ENCODE peak calls at places on chromosomes 16 and 17, in four cellular contexts. A is A172; G is activated naive CD8-positive, alpha-beta T cell treated with anti-CD3 and anti-CD28 coated beads for 36 hours; Y is GM04503. P is an unnamed sample.

GRCh38 chr17:32111141-32111771 is 31.0 kb upstream of the RHOT1 start:
- DNase-seq in A (peak; percentile 28), G (peak; percentile 40), Y (no peak), P (no peak)

GRCh38 chr16:29306953-29307597 is 99.4 kb downstream of the NPIPB11 start:
- DNase-seq in A (no peak), G (no peak), Y (no peak), P (no peak)

GRCh38 chr17:75854111-75854748 is 905 bp downstream of the WBP2 start:
- DNase-seq in A (peak; percentile 92), G (no peak), Y (no peak), P (peak; percentile 63)

GRCh38 chr17:17812211-17813054 is 24.4 kb downstream of the SREBF1 start:
- DNase-seq in A (peak; percentile 39), G (peak; percentile 72), Y (no peak), P (peak; percentile 46)

GRCh38 chr16:85360323-85361277 is 248.3 kb upstream of the CIBAR2 start:
- DNase-seq in A (no peak), G (no peak), Y (no peak), P (no peak)

GRCh38 chr17:43720311-43721060 is 38.1 kb downstream of the SOST start:
- DNase-seq in A (no peak), G (peak; percentile 82), Y (no peak), P (no peak)

GRCh38 chr17:1908699-1909309 is 79.0 kb downstream of the RPA1 start:
- DNase-seq in A (peak; percentile 71), G (peak; percentile 37), Y (peak; percentile 27), P (peak; percentile 58)

GRCh38 chr16:80807916-80808315 is 3.5 kb upstream of the CDYL2 start:
- DNase-seq in A (no peak), G (no peak), Y (no peak), P (no peak)